ENCODE peak calls at places on chromosomes 5 and 9, in seven cellular contexts. One of them, this sample, is unnamed.

GRCh38 chr9:32587901-32588300 is 14.9 kb upstream of the NDUFB6 start:
- DNase-seq in body of pancreas: no peak
- DNase-seq in endothelial cell of umbilical vein: no peak
- DNase-seq in Peyer's patch: no peak
- DNase-seq in breast epithelium: no peak
- DNase-seq in spleen: no peak
- DNase-seq in HCT116: no peak
- DNase-seq in this sample: no peak

GRCh38 chr5:57174128-57174849 is 430 bp downstream of the GPBP1 start:
- DNase-seq in Peyer's patch: no peak
- DNase-seq in endothelial cell of umbilical vein: peak; percentile 46
- DNase-seq in breast epithelium: peak; percentile 34
- DNase-seq in HCT116: no peak
- DNase-seq in spleen: no peak
- DNase-seq in body of pancreas: peak; percentile 51
- DNase-seq in this sample: no peak

GRCh38 chr9:21017092-21017491 is 14.3 kb downstream of the HACD4 start:
- DNase-seq in HCT116: no peak
- DNase-seq in body of pancreas: no peak
- DNase-seq in spleen: no peak
- DNase-seq in Peyer's patch: no peak
- DNase-seq in endothelial cell of umbilical vein: peak; percentile 10
- DNase-seq in breast epithelium: no peak
- DNase-seq in this sample: no peak

GRCh38 chr9:114076237-114077161 is 1.6 kb downstream of the AMBP start:
- DNase-seq in endothelial cell of umbilical vein: no peak
- DNase-seq in body of pancreas: no peak
- DNase-seq in breast epithelium: no peak
- DNase-seq in HCT116: no peak
- DNase-seq in spleen: peak; percentile 36
- DNase-seq in Peyer's patch: no peak
- DNase-seq in this sample: no peak

GRCh38 chr9:89993678-89994630 is 389.1 kb downstream of the GADD45G start:
- DNase-seq in Peyer's patch: peak; percentile 83
- DNase-seq in HCT116: no peak
- DNase-seq in spleen: no peak
- DNase-seq in endothelial cell of umbilical vein: no peak
- DNase-seq in breast epithelium: no peak
- DNase-seq in body of pancreas: peak; percentile 58
- DNase-seq in this sample: no peak

GRCh38 chr5:169610606-169611005 is 26.5 kb upstream of the DOCK2 start:
- DNase-seq in breast epithelium: no peak
- DNase-seq in HCT116: no peak
- DNase-seq in endothelial cell of umbilical vein: no peak
- DNase-seq in Peyer's patch: no peak
- DNase-seq in spleen: no peak
- DNase-seq in body of pancreas: no peak
- DNase-seq in this sample: no peak

GRCh38 chr9:130128251-130128650 is 44.0 kb upstream of the NCS1 start:
- DNase-seq in endothelial cell of umbilical vein: no peak
- DNase-seq in Peyer's patch: peak; percentile 86
- DNase-seq in breast epithelium: no peak
- DNase-seq in body of pancreas: no peak
- DNase-seq in spleen: peak; percentile 85
- DNase-seq in HCT116: no peak
- DNase-seq in this sample: no peak

GRCh38 chr5:116650544-116650943 is 75.9 kb upstream of the SEMA6A start:
- DNase-seq in Peyer's patch: no peak
- DNase-seq in endothelial cell of umbilical vein: no peak
- DNase-seq in breast epithelium: peak; percentile 46
- DNase-seq in body of pancreas: peak; percentile 8
- DNase-seq in spleen: no peak
- DNase-seq in HCT116: no peak
- DNase-seq in this sample: no peak

GRCh38 chr5:34722183-34722582 is 66.1 kb downstream of the RAI14 start:
- DNase-seq in breast epithelium: no peak
- DNase-seq in endothelial cell of umbilical vein: no peak
- DNase-seq in Peyer's patch: no peak
- DNase-seq in HCT116: no peak
- DNase-seq in spleen: no peak
- DNase-seq in body of pancreas: no peak
- DNase-seq in this sample: no peak

GRCh38 chr9:105862002-105862401 is 167.7 kb downstream of the TMEM38B start:
- DNase-seq in breast epithelium: no peak
- DNase-seq in endothelial cell of umbilical vein: no peak
- DNase-seq in body of pancreas: no peak
- DNase-seq in HCT116: no peak
- DNase-seq in spleen: no peak
- DNase-seq in Peyer's patch: no peak
- DNase-seq in this sample: no peak

GRCh38 chr5:96752341-96753016 is 55.3 kb downstream of the ERAP1 start:
- DNase-seq in HCT116: peak; percentile 36
- DNase-seq in Peyer's patch: no peak
- DNase-seq in spleen: no peak
- DNase-seq in breast epithelium: no peak
- DNase-seq in endothelial cell of umbilical vein: peak; percentile 71
- DNase-seq in body of pancreas: peak; percentile 17
- DNase-seq in this sample: no peak

GRCh38 chr5:155633338-155633957 is 619.9 kb downstream of the KIF4B start:
- DNase-seq in Peyer's patch: no peak
- DNase-seq in HCT116: no peak
- DNase-seq in endothelial cell of umbilical vein: no peak
- DNase-seq in body of pancreas: no peak
- DNase-seq in breast epithelium: no peak
- DNase-seq in spleen: peak; percentile 64
- DNase-seq in this sample: no peak

GRCh38 chr9:137301086-137301947 is 754 bp downstream of the NRARP start:
- DNase-seq in spleen: no peak
- DNase-seq in HCT116: peak; percentile 29
- DNase-seq in endothelial cell of umbilical vein: peak; percentile 63
- DNase-seq in body of pancreas: peak; percentile 68
- DNase-seq in Peyer's patch: no peak
- DNase-seq in breast epithelium: no peak
- DNase-seq in this sample: no peak

GRCh38 chr9:22033012-22033630 is 24.0 kb upstream of the CDKN2B start:
- DNase-seq in Peyer's patch: no peak
- DNase-seq in breast epithelium: no peak
- DNase-seq in HCT116: no peak
- DNase-seq in body of pancreas: no peak
- DNase-seq in endothelial cell of umbilical vein: no peak
- DNase-seq in spleen: no peak
- DNase-seq in this sample: no peak

GRCh38 chr9:14419302-14419937 is 105.5 kb upstream of the NFIB start:
- DNase-seq in spleen: no peak
- DNase-seq in HCT116: no peak
- DNase-seq in body of pancreas: no peak
- DNase-seq in Peyer's patch: no peak
- DNase-seq in breast epithelium: no peak
- DNase-seq in endothelial cell of umbilical vein: no peak
- DNase-seq in this sample: no peak

GRCh38 chr5:9124071-9124470 is 421.8 kb downstream of the SEMA5A start:
- DNase-seq in spleen: no peak
- DNase-seq in breast epithelium: no peak
- DNase-seq in endothelial cell of umbilical vein: no peak
- DNase-seq in HCT116: no peak
- DNase-seq in body of pancreas: peak; percentile 6
- DNase-seq in Peyer's patch: no peak
- DNase-seq in this sample: no peak

GRCh38 chr5:134502259-134502658 is 23.2 kb upstream of the JADE2 start:
- DNase-seq in endothelial cell of umbilical vein: no peak
- DNase-seq in body of pancreas: no peak
- DNase-seq in HCT116: no peak
- DNase-seq in breast epithelium: no peak
- DNase-seq in spleen: no peak
- DNase-seq in Peyer's patch: no peak
- DNase-seq in this sample: no peak

GRCh38 chr5:134503937-134504437 is 21.5 kb upstream of the JADE2 start:
- DNase-seq in endothelial cell of umbilical vein: no peak
- DNase-seq in spleen: no peak
- DNase-seq in breast epithelium: no peak
- DNase-seq in HCT116: no peak
- DNase-seq in Peyer's patch: no peak
- DNase-seq in body of pancreas: no peak
- DNase-seq in this sample: no peak

GRCh38 chr5:134500699-134501430 is 24.6 kb upstream of the JADE2 start:
- DNase-seq in breast epithelium: no peak
- DNase-seq in spleen: peak; percentile 29
- DNase-seq in HCT116: no peak
- DNase-seq in Peyer's patch: peak; percentile 14
- DNase-seq in endothelial cell of umbilical vein: no peak
- DNase-seq in body of pancreas: no peak
- DNase-seq in this sample: no peak

GRCh38 chr5:134504629-134505300 is 20.7 kb upstream of the JADE2 start:
- DNase-seq in Peyer's patch: peak; percentile 36
- DNase-seq in body of pancreas: no peak
- DNase-seq in spleen: no peak
- DNase-seq in breast epithelium: no peak
- DNase-seq in endothelial cell of umbilical vein: no peak
- DNase-seq in HCT116: no peak
- DNase-seq in this sample: no peak

DNA sequence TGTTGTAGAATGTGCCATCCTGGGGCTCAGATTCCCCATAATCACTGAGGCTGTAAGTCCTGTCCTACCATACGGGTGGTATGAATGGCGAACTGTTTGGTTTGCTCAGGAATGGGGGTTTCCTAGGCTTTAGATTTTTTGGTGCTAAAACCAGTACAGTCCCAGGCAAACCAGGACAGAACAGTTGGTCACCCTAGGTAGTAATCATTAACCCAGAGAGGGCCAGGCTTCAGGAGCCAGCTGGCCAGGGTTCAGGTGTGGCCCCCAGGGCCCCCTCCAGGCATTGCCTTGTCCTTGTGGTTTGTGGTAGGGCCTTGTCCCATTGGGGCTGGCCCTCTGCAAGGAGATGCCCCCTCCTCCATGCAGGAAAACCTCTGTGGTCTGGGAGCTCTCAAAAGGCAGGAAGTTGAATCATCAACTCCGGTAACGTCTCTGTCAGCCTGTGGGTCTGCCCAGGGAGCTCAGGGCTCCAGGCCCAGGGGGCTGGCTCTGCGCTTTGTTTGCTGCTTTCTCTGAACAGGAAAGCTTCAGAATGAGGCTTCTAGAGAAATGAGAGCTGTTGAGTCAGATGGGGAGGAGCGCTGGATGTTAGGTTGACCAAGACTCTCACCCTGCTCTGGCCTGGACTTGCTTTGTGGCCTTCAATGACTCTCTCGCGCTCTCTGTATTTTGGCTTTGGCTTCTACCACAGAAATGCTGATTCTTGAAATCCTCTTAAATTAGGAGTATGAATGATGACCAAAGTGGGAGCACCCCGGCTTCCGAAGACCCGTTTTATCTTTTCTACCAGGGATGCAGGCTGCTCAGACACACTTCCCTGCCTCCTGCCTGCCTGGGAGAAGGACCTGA is 22.2 kb upstream of the JADE2 start:
- DNase-seq in endothelial cell of umbilical vein: peak; percentile 98
- DNase-seq in breast epithelium: peak; percentile 50
- DNase-seq in HCT116: peak; percentile 77
- DNase-seq in Peyer's patch: peak; percentile 82
- DNase-seq in spleen: peak; percentile 80
- DNase-seq in body of pancreas: peak; percentile 53
- DNase-seq in this sample: no peak
- TF ChIP-seq POLR2A in endothelial cell of umbilical vein: peak; percentile 51
- TF ChIP-seq POLR2A in breast epithelium: no peak
- TF ChIP-seq POLR2A in HCT116: no peak
- TF ChIP-seq POLR2A in Peyer's patch: peak; percentile 12
- TF ChIP-seq POLR2A in spleen: no peak
- TF ChIP-seq POLR2A in body of pancreas: no peak
- TF ChIP-seq POLR2A in this sample: no peak

GRCh38 chr5:58984009-58984525 is 401.2 kb downstream of the RAB3C start:
- DNase-seq in HCT116: no peak
- DNase-seq in spleen: no peak
- DNase-seq in Peyer's patch: no peak
- DNase-seq in endothelial cell of umbilical vein: no peak
- DNase-seq in breast epithelium: no peak
- DNase-seq in body of pancreas: no peak
- DNase-seq in this sample: no peak

GRCh38 chr5:58979090-58979489 is 396.2 kb downstream of the RAB3C start:
- DNase-seq in body of pancreas: no peak
- DNase-seq in HCT116: no peak
- DNase-seq in Peyer's patch: no peak
- DNase-seq in endothelial cell of umbilical vein: no peak
- DNase-seq in breast epithelium: no peak
- DNase-seq in spleen: no peak
- DNase-seq in this sample: no peak

GRCh38 chr5:58983496-58983895 is 400.6 kb downstream of the RAB3C start:
- DNase-seq in endothelial cell of umbilical vein: no peak
- DNase-seq in Peyer's patch: no peak
- DNase-seq in body of pancreas: no peak
- DNase-seq in HCT116: no peak
- DNase-seq in spleen: no peak
- DNase-seq in breast epithelium: no peak
- DNase-seq in this sample: no peak

GRCh38 chr5:58985311-58985710 is 402.4 kb downstream of the RAB3C start:
- DNase-seq in spleen: no peak
- DNase-seq in HCT116: no peak
- DNase-seq in body of pancreas: no peak
- DNase-seq in Peyer's patch: no peak
- DNase-seq in breast epithelium: no peak
- DNase-seq in endothelial cell of umbilical vein: no peak
- DNase-seq in this sample: no peak

GRCh38 chr5:58980890-58981289 is 398.0 kb downstream of the RAB3C start:
- DNase-seq in Peyer's patch: no peak
- DNase-seq in breast epithelium: no peak
- DNase-seq in HCT116: no peak
- DNase-seq in spleen: no peak
- DNase-seq in endothelial cell of umbilical vein: no peak
- DNase-seq in body of pancreas: no peak
- DNase-seq in this sample: no peak
- H3K36me3 ChIP-seq in Peyer's patch: no peaks in the 10 kb centered on the region
- H3K36me3 ChIP-seq in breast epithelium: no peaks in the 10 kb centered on the region
- H3K36me3 ChIP-seq in HCT116: no peaks in the 10 kb centered on the region
- H3K36me3 ChIP-seq in spleen: peaks cover 30% of the 10 kb centered on the region
- H3K36me3 ChIP-seq in endothelial cell of umbilical vein: no peaks in the 10 kb centered on the region
- H3K36me3 ChIP-seq in body of pancreas: no peaks in the 10 kb centered on the region
- H3K36me3 ChIP-seq in this sample: peaks cover 42% of the 10 kb centered on the region

GRCh38 chr5:127004721-127005120 is 25.6 kb downstream of the MARCHF3 start:
- DNase-seq in spleen: no peak
- DNase-seq in endothelial cell of umbilical vein: no peak
- DNase-seq in HCT116: no peak
- DNase-seq in Peyer's patch: no peak
- DNase-seq in breast epithelium: no peak
- DNase-seq in body of pancreas: no peak
- DNase-seq in this sample: no peak
- TF ChIP-seq POLR2A in spleen: no peak
- TF ChIP-seq POLR2A in endothelial cell of umbilical vein: no peak
- TF ChIP-seq POLR2A in HCT116: no peak
- TF ChIP-seq POLR2A in Peyer's patch: no peak
- TF ChIP-seq POLR2A in breast epithelium: no peak
- TF ChIP-seq POLR2A in body of pancreas: no peak
- TF ChIP-seq POLR2A in this sample: no peak

DNA sequence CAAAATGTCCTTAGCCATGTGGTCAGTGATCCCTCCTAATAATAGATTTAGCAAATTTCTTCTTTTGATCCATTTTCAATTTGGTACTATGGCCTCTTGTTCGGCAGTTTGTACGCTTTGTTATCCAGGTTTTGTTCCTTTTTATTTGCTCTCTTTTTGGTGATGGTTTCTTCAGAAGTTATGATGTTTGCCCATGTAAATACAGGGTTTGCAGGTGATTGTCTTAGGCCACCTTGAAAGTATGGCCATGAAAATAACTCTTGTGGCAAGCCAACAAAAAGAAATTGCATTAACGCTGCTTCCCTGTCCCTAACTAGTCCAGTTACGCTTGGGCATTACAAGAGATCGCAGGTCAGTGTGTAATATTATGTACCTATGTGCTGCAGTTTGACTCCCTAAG is 8.6 kb downstream of the GPR151 start:
- DNase-seq in HCT116: no peak
- DNase-seq in breast epithelium: no peak
- DNase-seq in body of pancreas: no peak
- DNase-seq in Peyer's patch: no peak
- DNase-seq in endothelial cell of umbilical vein: no peak
- DNase-seq in spleen: no peak
- DNase-seq in this sample: no peak
- H3K36me3 ChIP-seq in HCT116: peaks cover 62% of the 10 kb centered on the region
- H3K36me3 ChIP-seq in breast epithelium: peaks cover 15% of the 10 kb centered on the region
- H3K36me3 ChIP-seq in body of pancreas: peaks cover 6% of the 10 kb centered on the region
- H3K36me3 ChIP-seq in Peyer's patch: no peaks in the 10 kb centered on the region
- H3K36me3 ChIP-seq in endothelial cell of umbilical vein: peaks cover 7% of the 10 kb centered on the region
- H3K36me3 ChIP-seq in spleen: peaks cover 98% of the 10 kb centered on the region
- H3K36me3 ChIP-seq in this sample: peaks cover 12% of the 10 kb centered on the region